ENCODE peak calls at places on chromosomes 11 and 22, in nine cellular contexts. J is sigmoid colon; Z is stomach; N is GM23338; D is CD8-positive, alpha-beta T cell; Y is Peyer's patch; M is SJSA1; O is CD8-positive, alpha-beta memory T cell; C is body of pancreas. A is an unnamed sample.
A peak's percentile ranks its signal among the peaks of the same experiment; 100 is the strongest.

GRCh38 chr22:19664406-19664805 is 49.9 kb upstream of the SEPTIN5 start:
- DNase-seq in Z (no peak), M (no peak), N (no peak), Y (no peak), D (no peak), O (no peak), C (no peak), J (no peak), A (no peak)

GRCh38 chr11:112127056-112127455 is 36.8 kb downstream of the IL18 start:
- DNase-seq in N (no peak), Y (no peak), M (no peak), Z (no peak), D (no peak), J (no peak), O (no peak), C (no peak), A (no peak)

GRCh38 chr22:37276771-37277170 is 5.5 kb upstream of the CYTH4 start:
- DNase-seq in J (no peak), O (no peak), N (no peak), D (no peak), M (no peak), Z (no peak), C (no peak), Y (no peak), A (no peak)

GRCh38 chr11:102704841-102705240 is 728 bp downstream of the MMP27 start:
- DNase-seq in O (no peak), Z (no peak), N (no peak), J (no peak), M (no peak), Y (no peak), C (no peak), D (no peak), A (no peak)

GRCh38 chr11:23997356-23997755 is 499.5 kb upstream of the LUZP2 start:
- DNase-seq in Y (no peak), O (no peak), N (no peak), D (no peak), C (no peak), J (no peak), Z (no peak), M (no peak), A (no peak)

GRCh38 chr22:49435596-49435995 is 392.1 kb downstream of the BRD1 start:
- DNase-seq in M (peak; percentile 30), D (no peak), N (no peak), C (no peak), O (no peak), J (no peak), Y (no peak), Z (no peak), A (no peak)

GRCh38 chr11:119029340-119030028 is 1.2 kb downstream of the SLC37A4 start:
- DNase-seq in D (no peak), M (no peak), Z (peak; percentile 78), Y (peak; percentile 87), O (no peak), J (peak; percentile 63), C (peak; percentile 94), N (no peak), A (no peak)

GRCh38 chr11:13837286-13837685 is 125.2 kb upstream of the SPON1 start:
- DNase-seq in D (no peak), Z (no peak), N (no peak), C (no peak), O (no peak), M (no peak), J (no peak), Y (no peak), A (no peak)

GRCh38 chr11:31815743-31816466 is 4.8 kb upstream of the PAX6 start:
- DNase-seq in M (no peak), Z (no peak), O (no peak), C (no peak), Y (no peak), D (no peak), N (no peak), J (no peak), A (no peak)

GRCh38 chr11:118998822-118999221 is 884 bp downstream of the CENATAC start:
- DNase-seq in J (no peak), M (peak; percentile 73), C (no peak), N (peak; percentile 72), Z (peak; percentile 35), O (no peak), Y (no peak), D (no peak), A (no peak)

GRCh38 chr11:131978351-131978750 is 607.9 kb downstream of the NTM start:
- DNase-seq in Z (no peak), Y (no peak), O (no peak), J (no peak), D (no peak), N (peak; percentile 49), M (no peak), C (no peak), A (no peak)

GRCh38 chr11:78684377-78684776 is 109.7 kb upstream of the NARS2 start:
- DNase-seq in N (peak; percentile 52), J (no peak), D (no peak), Y (no peak), M (no peak), O (no peak), Z (no peak), C (no peak), A (no peak)

GRCh38 chr11:18590573-18590972 is 2.0 kb upstream of the UEVLD start:
- DNase-seq in D (no peak), C (no peak), O (no peak), M (no peak), N (no peak), J (no peak), Z (no peak), Y (no peak), A (no peak)

DNA sequence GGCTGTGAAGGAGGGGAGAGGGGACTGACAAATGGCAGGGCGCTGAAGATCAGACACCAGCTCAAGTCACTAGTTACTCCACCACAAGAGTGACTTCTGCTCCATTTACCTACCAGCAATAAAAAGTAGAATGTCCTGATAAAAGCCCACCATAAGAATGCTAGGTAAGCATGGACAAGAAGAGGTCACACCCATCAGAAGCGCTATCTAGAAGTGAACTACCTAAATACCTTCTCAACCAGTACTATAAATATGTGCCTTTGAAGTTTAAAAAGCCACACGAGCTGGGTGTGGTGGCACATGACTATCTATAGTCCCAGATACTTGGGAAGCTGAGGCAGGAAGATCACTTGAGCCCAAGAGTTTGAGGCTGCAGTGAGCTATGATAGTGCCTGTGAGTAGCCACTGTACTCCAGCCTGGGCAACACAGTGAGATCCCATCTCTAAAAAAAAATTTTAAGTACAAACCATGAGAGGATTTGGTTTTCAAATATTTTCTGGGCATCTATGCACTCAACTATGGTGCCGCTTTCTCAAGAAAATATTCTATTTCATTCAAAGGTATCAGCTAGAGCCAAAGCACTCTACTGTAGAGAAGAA is 66.6 kb downstream of the PACSIN2 start:
- DNase-seq in C (no peak), N (no peak), M (no peak), Y (peak; percentile 38), D (no peak), J (no peak), Z (no peak), O (no peak), A (no peak)
- H3K4me1 ChIP-seq in C (peaks cover 80% of the 10 kb centered on the region), N (peaks cover 16% of the 10 kb centered on the region), M (peaks cover 42% of the 10 kb centered on the region), Y (peaks cover 6% of the 10 kb centered on the region), D (peaks cover 32% of the 10 kb centered on the region), J (peaks cover 73% of the 10 kb centered on the region), Z (peaks cover 52% of the 10 kb centered on the region), O (peaks cover 40% of the 10 kb centered on the region), A (peaks cover 50% of the 10 kb centered on the region)

DNA sequence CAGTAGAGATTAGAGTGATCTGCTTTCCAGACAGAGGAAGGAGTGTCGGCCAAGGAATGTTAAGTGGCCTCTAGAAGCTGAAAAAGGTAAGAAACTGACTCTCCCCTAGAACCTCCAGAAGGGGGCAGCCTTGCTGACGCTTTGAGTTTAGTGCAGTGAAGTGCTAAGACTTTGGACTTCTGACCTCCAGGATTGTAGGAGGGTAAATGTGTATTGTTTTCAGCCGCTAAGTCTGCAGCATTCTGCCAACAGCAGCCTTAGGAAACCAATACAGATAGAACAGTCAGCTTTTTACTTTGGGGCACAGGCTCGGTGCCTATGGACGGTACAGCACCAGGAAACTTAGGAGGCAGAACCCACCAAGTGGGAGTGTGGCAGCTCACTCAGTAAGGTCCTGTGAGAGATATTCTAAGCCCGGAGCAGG is 3.6 kb upstream of the TBC1D22A start:
- DNase-seq in J (no peak), Z (peak; percentile 76), Y (peak; percentile 90), O (peak; percentile 43), D (peak; percentile 63), N (peak; percentile 89), C (peak; percentile 75), M (no peak), A (no peak)
- H3K27ac ChIP-seq in J (no peak overlapping the region), Z (peak overlapping the region; percentile 59), Y (peak overlapping the region; percentile 66), O (no peak overlapping the region), D (no peak overlapping the region), N (peak overlapping the region; percentile 21), C (peak overlapping the region; percentile 50), M (no peak overlapping the region), A (no peak overlapping the region)

GRCh38 chr22:46240073-46240472 is 10.0 kb downstream of the CDPF1 start:
- DNase-seq in D (no peak), C (no peak), Z (no peak), O (no peak), M (no peak), J (no peak), Y (no peak), N (no peak), A (no peak)

GRCh38 chr22:46241397-46242007 is 8.6 kb downstream of the CDPF1 start:
- DNase-seq in J (no peak), M (no peak), C (peak; percentile 55), N (no peak), D (no peak), Z (no peak), Y (no peak), O (no peak), A (no peak)

GRCh38 chr22:46240917-46241316 is 9.2 kb downstream of the CDPF1 start:
- DNase-seq in N (no peak), C (no peak), D (no peak), Y (peak; percentile 87), O (no peak), M (no peak), Z (no peak), J (no peak), A (no peak)

GRCh38 chr22:46239261-46240048 is 10.6 kb downstream of the CDPF1 start:
- DNase-seq in Z (no peak), Y (peak; percentile 63), N (no peak), O (peak; percentile 24), C (no peak), J (no peak), M (no peak), D (no peak), A (no peak)

GRCh38 chr22:46240506-46240905 is 9.6 kb downstream of the CDPF1 start:
- DNase-seq in J (no peak), Y (no peak), Z (no peak), N (no peak), D (no peak), C (no peak), O (no peak), M (no peak), A (no peak)
- H3K4me1 ChIP-seq in J (peaks cover 21% of the 10 kb centered on the region), Y (peaks cover 6% of the 10 kb centered on the region), Z (peaks cover 3% of the 10 kb centered on the region), N (no peaks in the 10 kb centered on the region), D (peaks cover 17% of the 10 kb centered on the region), C (peaks cover 15% of the 10 kb centered on the region), O (peaks cover 19% of the 10 kb centered on the region), M (no peaks in the 10 kb centered on the region), A (no peaks in the 10 kb centered on the region)

DNA sequence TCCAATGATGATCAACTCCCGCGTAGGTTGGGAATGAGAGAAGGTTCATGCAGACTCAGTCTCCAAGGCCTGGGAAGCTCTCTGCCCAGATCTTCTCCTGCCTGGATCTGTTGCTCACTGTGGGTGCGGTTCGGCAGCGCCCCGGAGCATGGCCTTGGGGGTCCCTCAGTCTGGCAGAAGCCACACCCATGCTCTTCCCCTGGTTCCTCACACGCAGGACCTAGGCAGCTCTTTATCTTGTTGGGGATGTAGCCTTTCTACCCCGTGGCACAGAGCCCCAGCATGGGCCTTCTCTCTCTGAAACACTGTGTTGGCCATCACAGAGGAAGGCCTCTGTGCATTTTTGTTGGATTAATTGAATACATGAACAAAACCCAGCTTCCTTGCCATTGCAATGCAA is 1461.6 kb downstream of the BRD1 start:
- DNase-seq in Y (peak; percentile 4), O (no peak), Z (no peak), J (peak; percentile 40), N (no peak), D (no peak), C (no peak), M (no peak), A (no peak)
- H3K27ac ChIP-seq in Y (no peak overlapping the region), O (no peak overlapping the region), Z (no peak overlapping the region), J (no peak overlapping the region), N (no peak overlapping the region), D (no peak overlapping the region), C (no peak overlapping the region), M (no peak overlapping the region), A (no peak overlapping the region)